ENCODE peak calls at places on chromosomes 4 and X, in seven cellular contexts. B is ACHN, K is SW480, X is MG63, H is fibroblast of lung, G is mesothelial cell of epicardium, S is NCI-H1105 treated with DMSO at 0.1 percent for 48 hours. M is an unnamed sample.

GRCh38 chrX:154019633-154020499 is at the start of gene IRAK1:
- DNase-seq in K (peak), S (peak), B (peak), H (peak), G (no peak), X (peak), M (no peak)

GRCh38 chr4:139550724-139551429 is 5.1 kb downstream of the SETD7 start:
- DNase-seq in B (no peak), K (no peak), G (no peak), H (peak), X (no peak), S (no peak), M (no peak)

GRCh38 chr4:107740950-107741701 is 21.1 kb upstream of the PAPSS1 start:
- DNase-seq in B (no peak), H (peak), S (no peak), X (no peak), K (no peak), G (no peak), M (no peak)

GRCh38 chr4:10115657-10116624 is 658 bp downstream of the WDR1 start:
- DNase-seq in H (peak), X (peak), K (peak), S (peak), B (peak), G (no peak), M (no peak)

GRCh38 chrX:6432211-6432610 is 102.7 kb downstream of the VCX3A start:
- DNase-seq in G (no peak), H (no peak), K (no peak), X (no peak), B (no peak), S (no peak), M (no peak)

GRCh38 chr4:136680761-136681160 is 851.5 kb downstream of the PCDH18 start:
- DNase-seq in K (no peak), B (no peak), H (no peak), S (no peak), X (no peak), G (no peak), M (no peak)

GRCh38 chrX:154734101-154734781 is 16.6 kb downstream of the GAB3 start:
- DNase-seq in X (peak), G (no peak), K (no peak), H (peak), B (no peak), S (no peak), M (no peak)

GRCh38 chrX:7108995-7109634 is 38.4 kb upstream of the STS start:
- DNase-seq in G (no peak), S (no peak), K (no peak), X (no peak), B (no peak), H (peak), M (no peak)

GRCh38 chr4:65665951-65666523 is 4.3 kb downstream of the EPHA5 start:
- DNase-seq in G (no peak), B (no peak), K (no peak), S (peak), X (peak), H (peak), M (no peak)

GRCh38 chr4:120291541-120291940 is 224.9 kb upstream of the MAD2L1 start:
- DNase-seq in B (no peak), G (no peak), H (no peak), X (no peak), S (no peak), K (no peak), M (no peak)

GRCh38 chr4:107444-108429 is 16.6 kb upstream of the ZNF718 start:
- DNase-seq in G (no peak), H (no peak), X (no peak), S (no peak), K (no peak), B (no peak), M (no peak)

GRCh38 chr4:17535906-17536305 is 20.9 kb downstream of the CLRN2 start:
- DNase-seq in K (no peak), G (no peak), B (no peak), X (no peak), H (no peak), S (no peak), M (no peak)

GRCh38 chr4:108900018-108900417 is 137.2 kb upstream of the ETNPPL start:
- DNase-seq in B (no peak), G (no peak), S (no peak), K (no peak), H (no peak), X (no peak), M (no peak)

GRCh38 chr4:71231073-71231752 is 107.6 kb upstream of the SLC4A4 start:
- DNase-seq in X (peak), G (no peak), S (peak), K (no peak), B (peak), H (peak), M (peak)

GRCh38 chr4:123547167-123547817 is 150.7 kb downstream of the SPRY1 start:
- DNase-seq in H (no peak), S (peak), G (peak), K (peak), B (no peak), X (no peak), M (no peak)

GRCh38 chrX:55486736-55487135 is 2.9 kb downstream of the USP51 start:
- DNase-seq in H (peak), K (no peak), G (no peak), X (peak), S (no peak), B (no peak), M (no peak)

GRCh38 chrX:9147631-9148189 is 113.8 kb upstream of the FAM9B start:
- DNase-seq in G (no peak), S (no peak), B (no peak), X (no peak), K (no peak), H (no peak), M (no peak)

GRCh38 chr4:19832388-19832787 is 419.3 kb upstream of the SLIT2 start:
- DNase-seq in H (peak), S (no peak), K (no peak), X (peak), G (no peak), B (no peak), M (no peak)

GRCh38 chrX:119391279-119391678 is 7.9 kb upstream of the SLC25A43 start:
- DNase-seq in G (no peak), K (no peak), X (peak), B (peak), S (no peak), H (peak), M (no peak)

GRCh38 chr4:152436384-152436783 is 99.5 kb downstream of the FBXW7 start:
- DNase-seq in B (no peak), K (no peak), G (no peak), H (no peak), S (no peak), X (no peak), M (no peak)

GRCh38 chr4:186752310-186752709 is 28.7 kb upstream of the FAT1 start:
- DNase-seq in G (no peak), K (no peak), H (no peak), B (no peak), X (no peak), S (no peak), M (no peak)

GRCh38 chrX:149992918-149993317 is 54.6 kb upstream of the EOLA2 start:
- DNase-seq in X (no peak), H (no peak), G (no peak), K (no peak), B (no peak), S (no peak), M (no peak)

GRCh38 chr4:40333921-40334352 is 1.2 kb upstream of the CHRNA9 start:
- DNase-seq in K (peak), G (no peak), S (peak), H (peak), B (peak), X (peak), M (no peak)

GRCh38 chr4:36043901-36044300 is 200.4 kb downstream of the ARAP2 start:
- DNase-seq in G (no peak), X (no peak), H (peak), K (no peak), S (no peak), B (no peak), M (no peak)

GRCh38 chrX:9171841-9172240 is 137.9 kb upstream of the FAM9B start:
- DNase-seq in K (no peak), X (peak), S (no peak), H (peak), G (no peak), B (peak), M (no peak)

GRCh38 chr4:53541577-53542206 is 49.6 kb downstream of the LNX1 start:
- DNase-seq in X (peak), K (no peak), S (peak), H (peak), B (no peak), G (no peak), M (no peak)

GRCh38 chr4:54728342-54728741 is 70.6 kb downstream of the KIT start:
- DNase-seq in X (no peak), B (no peak), K (no peak), S (no peak), H (no peak), G (no peak), M (no peak)

GRCh38 chrX:118523920-118524319 is 28.3 kb downstream of the DOCK11 start:
- DNase-seq in X (no peak), K (no peak), B (no peak), G (no peak), S (no peak), H (no peak), M (no peak)

GRCh38 chr4:186449954-186450353 is 105.4 kb downstream of the MTNR1A start:
- DNase-seq in S (no peak), K (no peak), X (no peak), G (no peak), H (no peak), B (no peak), M (no peak)

GRCh38 chrX:22247169-22247568 is 25.5 kb upstream of the CBLL2 start:
- DNase-seq in X (peak), H (peak), K (no peak), G (no peak), B (no peak), S (no peak), M (no peak)

GRCh38 chrX:69192603-69193002 is 27.4 kb upstream of the PJA1 start:
- DNase-seq in X (no peak), S (no peak), K (peak), G (no peak), H (no peak), B (no peak), M (no peak)

GRCh38 chr4:133149932-133150642 is 993 bp downstream of the PCDH10 start:
- DNase-seq in X (no peak), G (no peak), K (no peak), S (no peak), B (no peak), H (peak), M (no peak)

M was measured in omental fat pad.